ENCODE peak calls at places on chromosomes 7 and 10, in ten cellular contexts. Q is heart right ventricle, U is left ventricle myocardium inferior, I is PC-3, K is tibial nerve, L is heart left ventricle, T is SK-N-SH, H is gastrocnemius medialis, S is body of pancreas, M is HepG2. R is an unnamed sample.
A peak's percentile ranks its signal among the peaks of the same experiment; 100 is the strongest.

GRCh38 chr7:11623093-11623678 is 208.8 kb downstream of the THSD7A start:
- DNase-seq in M (no peak), T (no peak), K (no peak), L (no peak), H (no peak), I (no peak), Q (no peak), U (no peak), S (no peak), R (no peak)

GRCh38 chr7:43856996-43857395 is 12.3 kb downstream of the MRPS24 start:
- DNase-seq in Q (no peak), L (no peak), T (no peak), K (no peak), H (no peak), S (no peak), M (no peak), U (no peak), I (no peak), R (no peak)

GRCh38 chr10:110634527-110635209 is 9.5 kb upstream of the RBM20 start:
- DNase-seq in H (peak; percentile 69), I (peak; percentile 34), L (peak; percentile 79), K (no peak), Q (peak; percentile 66), M (no peak), T (peak; percentile 70), U (peak; percentile 77), S (peak; percentile 45), R (no peak)

GRCh38 chr10:121232494-121232893 is 365.8 kb downstream of the FGFR2 start:
- DNase-seq in K (no peak), Q (no peak), T (no peak), M (no peak), S (no peak), L (no peak), H (no peak), I (no peak), U (no peak), R (no peak)

GRCh38 chr7:77331938-77332695 is 84.0 kb downstream of the GSAP start:
- DNase-seq in K (no peak), Q (peak; percentile 85), M (peak; percentile 76), S (peak; percentile 50), I (peak; percentile 90), T (peak; percentile 89), L (peak; percentile 66), H (peak; percentile 28), U (peak; percentile 31), R (peak; percentile 75)

GRCh38 chr10:75860009-75860408 is 428.6 kb downstream of the LRMDA start:
- DNase-seq in M (no peak), U (no peak), H (no peak), K (peak; percentile 35), L (no peak), T (no peak), S (no peak), I (no peak), Q (no peak), R (no peak)

GRCh38 chr10:2284071-2284470 is 546.7 kb upstream of the ADARB2 start:
- DNase-seq in U (no peak), S (no peak), M (no peak), I (no peak), Q (no peak), T (no peak), L (no peak), H (no peak), K (no peak), R (no peak)

GRCh38 chr7:126079151-126079550 is 1149.5 kb upstream of the POT1 start:
- DNase-seq in S (no peak), L (no peak), U (no peak), H (no peak), Q (no peak), K (no peak), M (no peak), T (no peak), I (no peak), R (no peak)

GRCh38 chr10:128062331-128062730 is 63.9 kb downstream of the MKI67 start:
- DNase-seq in Q (no peak), H (no peak), I (no peak), U (no peak), K (peak; percentile 5), M (no peak), S (no peak), L (no peak), T (peak; percentile 55), R (no peak)

GRCh38 chr10:11451640-11452260 is 159.7 kb downstream of the USP6NL start:
- DNase-seq in Q (no peak), T (no peak), S (no peak), U (no peak), M (no peak), L (no peak), K (no peak), H (no peak), I (no peak), R (peak; percentile 50)
- H3K4me1 ChIP-seq in Q (no peaks in the 10 kb centered on the region), T (peaks cover 4% of the 10 kb centered on the region), S (no peaks in the 10 kb centered on the region), U (no peaks in the 10 kb centered on the region), M (no peaks in the 10 kb centered on the region), L (no peaks in the 10 kb centered on the region), K (no peaks in the 10 kb centered on the region), H (no peaks in the 10 kb centered on the region), I (no peaks in the 10 kb centered on the region), R (no peaks in the 10 kb centered on the region)

DNA sequence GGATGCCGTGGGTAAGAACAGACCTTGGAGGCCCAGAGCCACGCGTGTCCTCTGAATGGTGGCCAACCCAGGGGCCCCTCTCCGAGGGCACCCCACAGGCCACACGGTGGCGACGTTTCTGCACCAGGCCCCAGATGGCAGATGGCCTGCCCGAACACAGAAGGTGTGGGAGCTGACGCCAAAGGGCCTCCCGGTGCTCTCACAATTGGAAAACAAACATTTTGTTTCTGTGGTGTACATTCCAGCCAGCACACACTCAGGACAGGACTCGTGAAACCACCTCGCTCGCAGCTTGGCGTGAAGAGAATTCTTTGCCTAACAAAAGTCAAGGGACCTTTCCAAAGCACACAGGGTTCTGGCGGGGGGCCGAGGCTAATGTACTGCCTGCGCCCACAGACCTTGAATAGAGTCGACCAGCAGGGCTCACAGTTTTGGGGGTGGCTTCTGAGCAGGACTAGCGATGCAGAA is 112.1 kb downstream of the FAM53B start:
- DNase-seq in S (peak; percentile 73), U (peak; percentile 62), H (peak; percentile 69), I (no peak), L (peak; percentile 67), K (peak; percentile 51), M (peak; percentile 8), Q (peak; percentile 48), T (peak; percentile 58), R (peak; percentile 67)
- TF ChIP-seq CTCF in S (peak; percentile 52), U (peak; percentile 72), H (peak; percentile 75), I (no peak), L (peak; percentile 41), K (peak; percentile 21), M (peak; percentile 61), Q (peak; percentile 58), T (no peak), R (peak; percentile 34)

DNA sequence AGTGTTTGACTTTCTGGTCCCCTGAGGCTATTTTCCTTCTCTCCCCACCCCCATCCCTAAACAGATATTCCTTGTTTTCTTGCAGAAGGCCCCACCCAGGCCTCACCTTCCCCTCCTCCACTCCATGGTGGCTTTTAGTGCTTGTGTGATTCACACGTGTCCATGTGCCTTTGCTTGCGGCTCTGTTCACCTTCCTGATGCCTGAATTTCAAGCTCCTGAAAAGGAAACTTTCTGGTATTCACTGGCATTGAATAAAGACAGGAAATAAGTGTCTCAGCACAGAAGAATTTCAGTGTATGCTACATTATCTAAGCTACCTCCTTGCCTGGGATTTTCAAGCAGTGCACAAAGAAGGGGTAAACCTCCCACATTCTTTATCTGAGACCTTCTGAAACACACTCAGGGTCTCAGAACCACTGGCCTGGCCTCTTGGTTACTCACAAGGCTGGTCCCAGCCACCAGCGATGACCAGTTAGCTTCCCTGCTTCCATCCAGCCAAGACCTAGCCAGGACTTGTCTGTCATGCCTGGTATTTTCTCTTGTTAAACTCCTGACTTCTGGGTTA is 17.2 kb upstream of the UBE2H start:
- DNase-seq in M (no peak), U (no peak), T (no peak), S (no peak), L (no peak), H (no peak), I (peak; percentile 98), K (no peak), Q (no peak), R (no peak)
- H3K4me3 ChIP-seq in M (no peak overlapping the region), U (no peak overlapping the region), T (no peak overlapping the region), S (no peak overlapping the region), L (no peak overlapping the region), H (no peak overlapping the region), I (no peak overlapping the region), K (no peak overlapping the region), Q (no peak overlapping the region), R (no peak overlapping the region)

DNA sequence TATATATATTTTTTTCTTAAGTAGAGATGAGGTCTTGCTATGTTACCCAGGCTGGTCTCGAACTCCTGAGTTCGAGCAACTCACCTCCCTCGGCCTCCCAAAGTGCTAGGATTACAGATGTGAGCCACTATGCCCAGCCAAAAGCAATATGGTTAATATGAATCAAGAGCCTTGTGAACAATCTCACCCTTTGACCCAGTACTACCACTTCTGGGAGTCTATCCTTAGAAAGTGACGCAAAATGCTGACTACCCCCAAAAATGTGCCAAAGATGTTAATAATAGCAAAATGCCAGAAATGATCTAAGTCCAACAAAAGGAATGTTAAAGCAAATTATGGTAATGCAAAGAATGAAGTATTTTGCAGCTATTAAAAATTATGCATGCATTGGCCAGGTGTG is 44.3 kb downstream of the HOXA1 start:
- DNase-seq in K (no peak), L (no peak), S (no peak), T (no peak), M (no peak), U (no peak), H (no peak), I (no peak), Q (no peak), R (no peak)
- H3K4me1 ChIP-seq in K (no peaks in the 10 kb centered on the region), L (no peaks in the 10 kb centered on the region), S (no peaks in the 10 kb centered on the region), T (no peaks in the 10 kb centered on the region), M (peaks cover 5% of the 10 kb centered on the region), U (no peaks in the 10 kb centered on the region), H (no peaks in the 10 kb centered on the region), I (peaks cover 11% of the 10 kb centered on the region), Q (no peaks in the 10 kb centered on the region), R (no peaks in the 10 kb centered on the region)